ENCODE peak calls at places on chromosomes 12 and 14, in seven cellular contexts. One of them, this sample, is unnamed.

GRCh38 chr12:93090768-93091172 is 161.7 kb upstream of the EEA1 start:
- DNase-seq in SJSA1: no peak
- DNase-seq in neuronal stem cell: no peak
- DNase-seq in cardiac fibroblast: peak
- DNase-seq in LNCaP clone FGC: no peak
- DNase-seq in pancreas: no peak
- DNase-seq in cardiac muscle cell: peak
- DNase-seq in this sample: peak

GRCh38 chr14:89767861-89768268 is 186.7 kb downstream of the EFCAB11 start:
- DNase-seq in pancreas: peak
- DNase-seq in LNCaP clone FGC: peak
- DNase-seq in SJSA1: no peak
- DNase-seq in cardiac fibroblast: peak
- DNase-seq in neuronal stem cell: peak
- DNase-seq in cardiac muscle cell: peak
- DNase-seq in this sample: peak

GRCh38 chr12:46369474-46370379 is 2.8 kb downstream of the SLC38A2 start:
- DNase-seq in pancreas: no peak
- DNase-seq in cardiac fibroblast: peak
- DNase-seq in cardiac muscle cell: peak
- DNase-seq in neuronal stem cell: no peak
- DNase-seq in LNCaP clone FGC: no peak
- DNase-seq in SJSA1: no peak
- DNase-seq in this sample: no peak

GRCh38 chr14:36915089-36915488 is 253.4 kb downstream of the PAX9 start:
- DNase-seq in neuronal stem cell: no peak
- DNase-seq in cardiac muscle cell: no peak
- DNase-seq in LNCaP clone FGC: peak
- DNase-seq in pancreas: no peak
- DNase-seq in cardiac fibroblast: no peak
- DNase-seq in SJSA1: no peak
- DNase-seq in this sample: no peak

GRCh38 chr12:93943766-93944165 is 204.6 kb upstream of the PLXNC1 start:
- DNase-seq in cardiac fibroblast: peak
- DNase-seq in LNCaP clone FGC: peak
- DNase-seq in cardiac muscle cell: peak
- DNase-seq in SJSA1: no peak
- DNase-seq in pancreas: no peak
- DNase-seq in neuronal stem cell: no peak
- DNase-seq in this sample: peak

GRCh38 chr14:52268191-52269061 is 928 bp downstream of the PTGDR start:
- DNase-seq in cardiac muscle cell: peak
- DNase-seq in pancreas: no peak
- DNase-seq in SJSA1: no peak
- DNase-seq in LNCaP clone FGC: no peak
- DNase-seq in neuronal stem cell: peak
- DNase-seq in cardiac fibroblast: peak
- DNase-seq in this sample: no peak

GRCh38 chr14:94601961-94602391 is 10.2 kb upstream of the SERPINA3 start:
- DNase-seq in neuronal stem cell: no peak
- DNase-seq in LNCaP clone FGC: no peak
- DNase-seq in cardiac fibroblast: peak
- DNase-seq in cardiac muscle cell: peak
- DNase-seq in pancreas: no peak
- DNase-seq in SJSA1: peak
- DNase-seq in this sample: no peak

GRCh38 chr12:29771786-29772185 is 12.0 kb downstream of the TMTC1 start:
- DNase-seq in pancreas: no peak
- DNase-seq in SJSA1: no peak
- DNase-seq in cardiac fibroblast: peak
- DNase-seq in neuronal stem cell: no peak
- DNase-seq in LNCaP clone FGC: no peak
- DNase-seq in cardiac muscle cell: no peak
- DNase-seq in this sample: no peak

GRCh38 chr14:76473381-76474263 is 97.7 kb downstream of the ESRRB start:
- DNase-seq in SJSA1: no peak
- DNase-seq in cardiac fibroblast: peak
- DNase-seq in LNCaP clone FGC: no peak
- DNase-seq in cardiac muscle cell: peak
- DNase-seq in pancreas: no peak
- DNase-seq in neuronal stem cell: no peak
- DNase-seq in this sample: no peak

GRCh38 chr12:18696971-18697602 is 40.7 kb downstream of the PLCZ1 start:
- DNase-seq in cardiac fibroblast: peak
- DNase-seq in neuronal stem cell: no peak
- DNase-seq in pancreas: no peak
- DNase-seq in LNCaP clone FGC: no peak
- DNase-seq in SJSA1: no peak
- DNase-seq in cardiac muscle cell: peak
- DNase-seq in this sample: no peak

GRCh38 chr12:88951860-88952483 is 371.7 kb upstream of the KITLG start:
- DNase-seq in cardiac fibroblast: no peak
- DNase-seq in neuronal stem cell: peak
- DNase-seq in LNCaP clone FGC: no peak
- DNase-seq in SJSA1: no peak
- DNase-seq in cardiac muscle cell: no peak
- DNase-seq in pancreas: no peak
- DNase-seq in this sample: no peak

GRCh38 chr14:88934231-88934898 is 109.9 kb downstream of the TTC8 start:
- DNase-seq in pancreas: no peak
- DNase-seq in cardiac muscle cell: peak
- DNase-seq in LNCaP clone FGC: no peak
- DNase-seq in neuronal stem cell: no peak
- DNase-seq in SJSA1: no peak
- DNase-seq in cardiac fibroblast: peak
- DNase-seq in this sample: no peak

GRCh38 chr12:80641936-80642335 is 65.5 kb upstream of the MYF6 start:
- DNase-seq in pancreas: no peak
- DNase-seq in SJSA1: no peak
- DNase-seq in neuronal stem cell: no peak
- DNase-seq in cardiac fibroblast: no peak
- DNase-seq in cardiac muscle cell: no peak
- DNase-seq in LNCaP clone FGC: no peak
- DNase-seq in this sample: no peak

GRCh38 chr14:102057480-102058114 is 29.2 kb downstream of the HSP90AA1 start:
- DNase-seq in LNCaP clone FGC: no peak
- DNase-seq in cardiac fibroblast: no peak
- DNase-seq in SJSA1: no peak
- DNase-seq in neuronal stem cell: no peak
- DNase-seq in cardiac muscle cell: no peak
- DNase-seq in pancreas: no peak
- DNase-seq in this sample: no peak
- H3K4me3 ChIP-seq in LNCaP clone FGC: no peak
- H3K4me3 ChIP-seq in cardiac fibroblast: no peak
- H3K4me3 ChIP-seq in SJSA1: no peak
- H3K4me3 ChIP-seq in neuronal stem cell: peak
- H3K4me3 ChIP-seq in cardiac muscle cell: no peak
- H3K4me3 ChIP-seq in pancreas: no peak
- H3K4me3 ChIP-seq in this sample: no peak

GRCh38 chr12:92062539-92063493 is 82.8 kb downstream of the BTG1 start:
- DNase-seq in cardiac fibroblast: no peak
- DNase-seq in neuronal stem cell: peak
- DNase-seq in LNCaP clone FGC: no peak
- DNase-seq in pancreas: no peak
- DNase-seq in SJSA1: no peak
- DNase-seq in cardiac muscle cell: no peak
- DNase-seq in this sample: no peak

GRCh38 chr12:92065018-92065499 is 80.6 kb downstream of the BTG1 start:
- DNase-seq in SJSA1: peak
- DNase-seq in cardiac muscle cell: no peak
- DNase-seq in neuronal stem cell: no peak
- DNase-seq in LNCaP clone FGC: no peak
- DNase-seq in pancreas: peak
- DNase-seq in cardiac fibroblast: peak
- DNase-seq in this sample: no peak

GRCh38 chr12:92065664-92066063 is 80.0 kb downstream of the BTG1 start:
- DNase-seq in pancreas: no peak
- DNase-seq in LNCaP clone FGC: no peak
- DNase-seq in cardiac fibroblast: no peak
- DNase-seq in cardiac muscle cell: no peak
- DNase-seq in neuronal stem cell: no peak
- DNase-seq in SJSA1: no peak
- DNase-seq in this sample: no peak

GRCh38 chr12:92063641-92064040 is 82.0 kb downstream of the BTG1 start:
- DNase-seq in cardiac muscle cell: no peak
- DNase-seq in neuronal stem cell: no peak
- DNase-seq in pancreas: no peak
- DNase-seq in LNCaP clone FGC: no peak
- DNase-seq in SJSA1: peak
- DNase-seq in cardiac fibroblast: peak
- DNase-seq in this sample: no peak

DNA sequence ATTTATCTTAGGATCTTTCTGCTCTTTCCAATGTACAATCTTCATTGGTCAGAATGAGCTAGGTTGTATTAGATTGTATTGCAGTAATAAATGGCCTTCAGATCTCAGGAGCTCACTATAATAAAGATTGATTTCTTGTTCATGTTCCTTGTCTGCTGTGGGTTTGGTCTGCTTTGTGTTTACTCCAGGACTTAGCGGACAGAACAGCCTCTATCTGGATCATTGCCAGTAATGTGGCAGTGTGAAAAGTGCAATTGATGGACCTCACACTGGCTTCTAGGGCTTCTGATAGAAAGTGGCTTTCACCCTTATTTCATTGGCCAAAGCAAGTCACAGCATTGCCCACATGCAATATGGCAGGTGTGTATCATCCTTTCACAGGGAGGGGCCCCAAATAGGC is 81.2 kb downstream of the BTG1 start:
- DNase-seq in pancreas: peak
- DNase-seq in cardiac muscle cell: no peak
- DNase-seq in cardiac fibroblast: no peak
- DNase-seq in LNCaP clone FGC: no peak
- DNase-seq in SJSA1: no peak
- DNase-seq in neuronal stem cell: no peak
- DNase-seq in this sample: no peak
- H3K4me3 ChIP-seq in pancreas: peak
- H3K4me3 ChIP-seq in cardiac muscle cell: no peak
- H3K4me3 ChIP-seq in cardiac fibroblast: no peak
- H3K4me3 ChIP-seq in LNCaP clone FGC: no peak
- H3K4me3 ChIP-seq in SJSA1: no peak
- H3K4me3 ChIP-seq in neuronal stem cell: no peak
- H3K4me3 ChIP-seq in this sample: no peak

DNA sequence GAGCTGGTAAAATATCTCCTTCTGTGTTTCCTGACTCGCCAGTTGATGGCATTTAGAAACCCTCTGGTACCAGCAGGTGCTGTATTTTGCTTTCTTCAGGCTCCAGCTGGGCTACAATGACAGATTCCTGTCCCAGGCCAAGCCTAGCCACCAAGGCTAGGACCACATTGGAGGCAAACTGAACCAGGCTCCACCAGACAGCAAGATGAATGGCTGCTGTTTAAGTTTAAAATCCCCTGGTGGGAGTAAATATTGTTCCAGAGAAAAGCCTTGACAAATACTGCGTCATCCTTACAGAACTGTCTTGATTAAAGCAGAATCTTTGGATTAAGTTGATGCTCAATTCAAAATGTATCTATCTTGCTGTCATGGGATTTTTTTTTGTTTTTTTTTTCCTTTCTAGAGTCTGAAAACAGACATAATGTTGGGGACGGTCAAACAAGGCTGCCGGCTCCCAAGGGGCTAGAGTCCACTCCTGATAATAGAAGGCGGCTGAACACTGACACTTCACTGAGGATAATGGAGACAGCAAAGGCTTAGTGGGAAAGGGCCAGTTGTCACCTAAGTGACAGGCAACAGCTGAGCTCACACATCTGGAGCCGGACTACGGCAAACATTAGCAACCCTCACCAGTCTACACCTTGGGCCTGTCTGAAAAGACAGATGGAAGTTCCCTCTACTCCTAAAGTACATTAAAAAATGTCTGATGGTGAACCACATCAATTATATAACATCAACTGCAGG is 1.8 kb downstream of the PRICKLE1 start:
- DNase-seq in neuronal stem cell: no peak
- DNase-seq in SJSA1: no peak
- DNase-seq in LNCaP clone FGC: no peak
- DNase-seq in cardiac muscle cell: peak
- DNase-seq in cardiac fibroblast: no peak
- DNase-seq in pancreas: no peak
- DNase-seq in this sample: no peak
- H3K4me3 ChIP-seq in neuronal stem cell: no peak
- H3K4me3 ChIP-seq in SJSA1: no peak
- H3K4me3 ChIP-seq in LNCaP clone FGC: no peak
- H3K4me3 ChIP-seq in cardiac muscle cell: peak
- H3K4me3 ChIP-seq in cardiac fibroblast: peak
- H3K4me3 ChIP-seq in pancreas: peak
- H3K4me3 ChIP-seq in this sample: peak

GRCh38 chr12:58419905-58420304 is 478.5 kb downstream of the ATP23 start:
- DNase-seq in SJSA1: no peak
- DNase-seq in LNCaP clone FGC: no peak
- DNase-seq in neuronal stem cell: no peak
- DNase-seq in pancreas: no peak
- DNase-seq in cardiac fibroblast: peak
- DNase-seq in cardiac muscle cell: no peak
- DNase-seq in this sample: no peak
- H3K4me3 ChIP-seq in SJSA1: no peak
- H3K4me3 ChIP-seq in LNCaP clone FGC: no peak
- H3K4me3 ChIP-seq in neuronal stem cell: no peak
- H3K4me3 ChIP-seq in pancreas: no peak
- H3K4me3 ChIP-seq in cardiac fibroblast: no peak
- H3K4me3 ChIP-seq in cardiac muscle cell: no peak
- H3K4me3 ChIP-seq in this sample: no peak

DNA sequence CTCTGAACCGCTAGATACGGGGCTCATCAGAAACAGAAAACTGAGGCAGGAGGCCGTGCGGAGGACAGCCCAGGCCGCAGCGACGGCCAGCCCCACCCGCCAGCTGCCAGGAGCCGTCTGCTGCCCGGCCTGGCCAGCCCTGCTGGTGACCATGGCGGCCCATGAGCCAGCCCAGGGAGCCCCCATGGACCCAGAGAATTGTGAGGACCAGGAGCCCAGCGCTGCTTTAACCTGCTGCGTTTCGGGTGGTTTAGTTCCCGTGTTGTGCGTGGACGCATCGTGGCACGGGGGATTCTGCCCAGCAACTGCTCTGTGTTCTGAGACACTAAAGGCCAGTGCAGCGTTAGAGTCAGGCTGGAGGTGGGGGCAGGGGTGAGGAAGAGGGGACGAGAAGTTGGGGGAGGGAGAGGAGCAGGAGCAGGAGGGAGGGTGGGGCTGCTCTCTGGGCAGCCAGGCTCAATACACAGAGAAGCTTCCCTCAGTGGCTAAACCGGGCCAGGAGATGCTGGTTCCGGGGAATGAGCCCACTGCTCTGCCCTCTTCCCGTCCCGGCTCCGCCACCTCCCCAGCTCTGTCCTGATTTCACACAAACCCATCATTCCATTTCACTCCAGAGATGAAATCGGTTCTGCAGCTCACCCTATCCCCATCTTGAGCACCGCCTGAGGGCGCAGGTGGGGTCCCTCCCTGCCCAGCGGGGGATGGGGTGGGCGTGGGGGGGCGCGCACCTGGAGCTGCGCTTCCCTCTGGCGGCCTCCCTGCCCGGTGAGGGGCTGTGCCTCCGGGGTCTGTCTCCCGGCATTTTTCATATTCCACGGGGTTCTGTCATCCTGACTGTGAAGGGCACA is 44.4 kb downstream of the NOC4L start:
- DNase-seq in cardiac muscle cell: no peak
- DNase-seq in LNCaP clone FGC: no peak
- DNase-seq in cardiac fibroblast: no peak
- DNase-seq in neuronal stem cell: no peak
- DNase-seq in pancreas: no peak
- DNase-seq in SJSA1: no peak
- DNase-seq in this sample: no peak
- H3K4me3 ChIP-seq in cardiac muscle cell: peak
- H3K4me3 ChIP-seq in LNCaP clone FGC: peak
- H3K4me3 ChIP-seq in cardiac fibroblast: peak
- H3K4me3 ChIP-seq in neuronal stem cell: peak
- H3K4me3 ChIP-seq in pancreas: peak
- H3K4me3 ChIP-seq in SJSA1: peak
- H3K4me3 ChIP-seq in this sample: peak

GRCh38 chr14:31926652-31927347 is 150.3 kb upstream of the ARHGAP5 start:
- DNase-seq in SJSA1: no peak
- DNase-seq in cardiac fibroblast: peak
- DNase-seq in cardiac muscle cell: no peak
- DNase-seq in pancreas: no peak
- DNase-seq in LNCaP clone FGC: no peak
- DNase-seq in neuronal stem cell: no peak
- DNase-seq in this sample: peak
- H3K4me3 ChIP-seq in SJSA1: no peak
- H3K4me3 ChIP-seq in cardiac fibroblast: no peak
- H3K4me3 ChIP-seq in cardiac muscle cell: no peak
- H3K4me3 ChIP-seq in pancreas: no peak
- H3K4me3 ChIP-seq in LNCaP clone FGC: no peak
- H3K4me3 ChIP-seq in neuronal stem cell: no peak
- H3K4me3 ChIP-seq in this sample: no peak